ENCODE peak calls at places on chromosomes 2 and 18, in eight cellular contexts. Y is spleen, W is HL-60, Q is HepG2, O is GM23338, I is prostate gland, B is transverse colon, R is endothelial cell of umbilical vein. D is an unnamed sample.

GRCh38 chr2:40448476-40449079 is 3.3 kb downstream of the SLC8A1 start:
- DNase-seq in Y (no peak), W (no peak), Q (peak), O (peak), I (no peak), B (no peak), R (peak), D (peak)

GRCh38 chr18:43271593-43272432 is 5.5 kb downstream of the SYT4 start:
- DNase-seq in Y (no peak), W (peak), Q (peak), O (peak), I (no peak), B (no peak), R (peak), D (peak)

GRCh38 chr2:23497063-23497462 is 112.1 kb downstream of the KLHL29 start:
- DNase-seq in Y (peak), W (peak), Q (no peak), O (peak), I (no peak), B (no peak), R (peak), D (no peak)

GRCh38 chr2:160352492-160352891 is 141.1 kb downstream of the RBMS1 start:
- DNase-seq in Y (no peak), W (no peak), Q (no peak), O (no peak), I (peak), B (no peak), R (no peak), D (no peak)

GRCh38 chr2:111679202-111679601 is 204.8 kb downstream of the ANAPC1 start:
- DNase-seq in Y (no peak), W (no peak), Q (no peak), O (no peak), I (no peak), B (no peak), R (no peak), D (no peak)

GRCh38 chr2:98777076-98777475 is 46.1 kb upstream of the MGAT4A start:
- DNase-seq in Y (no peak), W (no peak), Q (no peak), O (no peak), I (no peak), B (no peak), R (no peak), D (no peak)

GRCh38 chr2:23698733-23699391 is 228.1 kb downstream of the ATAD2B start:
- DNase-seq in Y (no peak), W (no peak), Q (no peak), O (peak), I (no peak), B (no peak), R (peak), D (no peak)

GRCh38 chr2:65024149-65024829 is 31.9 kb upstream of the CEP68 start:
- DNase-seq in Y (no peak), W (no peak), Q (no peak), O (no peak), I (no peak), B (no peak), R (no peak), D (peak)

GRCh38 chr2:173355866-173356508 is 1.3 kb downstream of the CDCA7 start:
- DNase-seq in Y (no peak), W (no peak), Q (peak), O (no peak), I (peak), B (peak), R (peak), D (no peak)

GRCh38 chr2:131105950-131106801 is 1.0 kb downstream of the PLEKHB2 start:
- DNase-seq in Y (peak), W (no peak), Q (peak), O (peak), I (no peak), B (peak), R (peak), D (no peak)

GRCh38 chr2:68727698-68728375 is 6.8 kb upstream of the ARHGAP25 start:
- DNase-seq in Y (no peak), W (no peak), Q (no peak), O (no peak), I (no peak), B (no peak), R (no peak), D (no peak)

GRCh38 chr2:232653441-232653840 is 20.0 kb downstream of the EFHD1 start:
- DNase-seq in Y (no peak), W (no peak), Q (no peak), O (no peak), I (no peak), B (no peak), R (no peak), D (no peak)

GRCh38 chr18:54357082-54357659 is 487 bp downstream of the STARD6 start:
- DNase-seq in Y (no peak), W (no peak), Q (no peak), O (no peak), I (no peak), B (no peak), R (peak), D (no peak)

GRCh38 chr2:177625744-177626655 is 233.4 kb downstream of the AGPS start:
- DNase-seq in Y (no peak), W (no peak), Q (no peak), O (peak), I (no peak), B (no peak), R (peak), D (no peak)

GRCh38 chr18:46199515-46200147 is 95.4 kb downstream of the HAUS1 start:
- DNase-seq in Y (no peak), W (no peak), Q (peak), O (peak), I (peak), B (no peak), R (peak), D (peak)

GRCh38 chr2:237256845-237257244 is 157.1 kb downstream of the COL6A3 start:
- DNase-seq in Y (no peak), W (no peak), Q (no peak), O (no peak), I (no peak), B (no peak), R (peak), D (no peak)

GRCh38 chr2:24842081-24843050 is 49.1 kb downstream of the CENPO start:
- DNase-seq in Y (peak), W (no peak), Q (no peak), O (no peak), I (no peak), B (no peak), R (no peak), D (no peak)

GRCh38 chr18:48655460-48655859 is 116.6 kb downstream of the CTIF start:
- DNase-seq in Y (no peak), W (no peak), Q (no peak), O (no peak), I (no peak), B (no peak), R (no peak), D (no peak)

GRCh38 chr18:62196079-62196478 is 9.0 kb downstream of the RELCH start:
- DNase-seq in Y (no peak), W (no peak), Q (no peak), O (peak), I (no peak), B (no peak), R (no peak), D (no peak)
- TF ChIP-seq CTCF in Y (no peak), W (no peak), Q (peak), O (peak), I (no peak), B (no peak), R (no peak), D (peak)

GRCh38 chr18:21344860-21345259 is 102.8 kb downstream of the GREB1L start:
- DNase-seq in Y (no peak), W (no peak), Q (no peak), O (no peak), I (no peak), B (no peak), R (no peak), D (no peak)

GRCh38 chr18:21345851-21346250 is 103.8 kb downstream of the GREB1L start:
- DNase-seq in Y (no peak), W (no peak), Q (no peak), O (no peak), I (no peak), B (no peak), R (no peak), D (no peak)

GRCh38 chr18:21336846-21337245 is 94.8 kb downstream of the GREB1L start:
- DNase-seq in Y (no peak), W (no peak), Q (no peak), O (no peak), I (no peak), B (no peak), R (no peak), D (no peak)

GRCh38 chr18:21342372-21342771 is 100.3 kb downstream of the GREB1L start:
- DNase-seq in Y (no peak), W (no peak), Q (no peak), O (peak), I (no peak), B (no peak), R (no peak), D (no peak)

GRCh38 chr18:21341141-21341540 is 99.1 kb downstream of the GREB1L start:
- DNase-seq in Y (no peak), W (no peak), Q (no peak), O (no peak), I (no peak), B (no peak), R (no peak), D (no peak)
- TF ChIP-seq POLR2AphosphoS5 in Y (no peak), W (no peak), Q (no peak), O (no peak), I (no peak), B (no peak), R (no peak), D (no peak)

GRCh38 chr18:37314534-37314933 is 251.1 kb downstream of the CELF4 start:
- DNase-seq in Y (no peak), W (no peak), Q (no peak), O (peak), I (no peak), B (no peak), R (no peak), D (no peak)
- TF ChIP-seq CTCF in Y (no peak), W (no peak), Q (peak), O (no peak), I (no peak), B (no peak), R (no peak), D (no peak)

GRCh38 chr2:172084734-172085459 is 410 bp upstream of the DLX1 start:
- DNase-seq in Y (peak), W (peak), Q (peak), O (peak), I (no peak), B (peak), R (peak), D (peak)
- TF ChIP-seq POLR2AphosphoS5 in Y (peak), W (no peak), Q (no peak), O (no peak), I (peak), B (no peak), R (no peak), D (peak)

DNA sequence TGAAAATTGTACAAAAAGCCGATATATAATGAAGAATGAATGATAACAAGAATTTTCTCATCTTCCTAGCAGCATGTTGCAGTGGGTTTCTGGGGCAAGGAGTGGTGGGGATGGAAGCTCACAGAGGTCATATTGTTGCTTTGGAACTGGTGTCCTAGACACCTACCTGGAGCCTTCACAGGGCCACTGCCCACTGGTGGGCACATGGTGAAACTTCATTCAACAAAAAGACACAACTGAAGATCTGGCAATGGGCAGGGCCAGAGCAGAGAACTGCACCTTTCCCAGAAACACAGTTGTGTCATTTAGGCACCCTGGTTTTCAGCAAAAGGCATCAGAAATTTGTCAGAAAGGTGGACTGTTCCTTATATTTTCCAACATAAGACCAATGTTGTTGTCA is 115.3 kb downstream of the FHOD3 start:
- DNase-seq in Y (no peak), W (no peak), Q (peak), O (peak), I (no peak), B (no peak), R (no peak), D (no peak)
- TF ChIP-seq CTCF in Y (no peak), W (peak), Q (peak), O (peak), I (no peak), B (peak), R (peak), D (peak)

GRCh38 chr2:66574701-66575624 is 140.0 kb downstream of the MEIS1 start:
- DNase-seq in Y (no peak), W (no peak), Q (peak), O (peak), I (peak), B (peak), R (peak), D (no peak)
- TF ChIP-seq POLR2AphosphoS5 in Y (no peak), W (no peak), Q (no peak), O (no peak), I (peak), B (peak), R (no peak), D (no peak)

GRCh38 chr2:163011035-163011434 is 172.5 kb upstream of the KCNH7 start:
- DNase-seq in Y (no peak), W (no peak), Q (no peak), O (no peak), I (no peak), B (no peak), R (no peak), D (no peak)
- TF ChIP-seq CTCF in Y (no peak), W (no peak), Q (no peak), O (no peak), I (no peak), B (no peak), R (no peak), D (no peak)